ENCODE peak calls at places on chromosome X, in eight cellular contexts. F is type B pancreatic cell, B is progenitor cell of endocrine pancreas, G is glutamatergic neuron, K is WTC11, M is HFFc6, O is fibroblast of lung, W is coronary artery. T is an unnamed sample.

GRCh38 chrX:56505866-56506265 is 57.6 kb upstream of the UBQLN2 start:
- DNase-seq in G (no peak), O (no peak), B (no peak), M (no peak), W (no peak), F (no peak), K (no peak), T (no peak)

GRCh38 chrX:47380268-47380667 is 9.9 kb downstream of the ZNF157 start:
- DNase-seq in O (no peak), F (no peak), M (no peak), G (no peak), B (no peak), W (no peak), K (no peak), T (no peak)

GRCh38 chrX:153861147-153861546 is 24.8 kb downstream of the L1CAM start:
- DNase-seq in M (no peak), O (no peak), F (no peak), G (no peak), W (no peak), K (no peak), B (no peak), T (no peak)

GRCh38 chrX:110277609-110278008 is 40.3 kb downstream of the AMMECR1 start:
- DNase-seq in G (no peak), K (no peak), M (no peak), B (no peak), O (no peak), W (no peak), F (no peak), T (no peak)

GRCh38 chrX:154056739-154057367 is 37.2 kb upstream of the IRAK1 start:
- DNase-seq in F (no peak), B (no peak), M (no peak), W (no peak), K (no peak), O (no peak), G (no peak), T (no peak)

GRCh38 chrX:51459125-51459524 is 37.3 kb downstream of the NUDT11 start:
- DNase-seq in M (peak; percentile 8), W (no peak), B (no peak), G (no peak), F (no peak), K (peak; percentile 19), O (peak; percentile 13), T (no peak)

GRCh38 chrX:25130619-25131018 is 114.9 kb upstream of the ARX start:
- DNase-seq in O (no peak), F (no peak), W (no peak), B (no peak), M (no peak), G (no peak), K (no peak), T (no peak)

GRCh38 chrX:10755477-10756334 is 135.3 kb upstream of the MID1 start:
- DNase-seq in F (no peak), O (peak; percentile 14), B (no peak), G (no peak), W (no peak), K (peak; percentile 31), M (peak; percentile 3), T (no peak)

GRCh38 chrX:43970528-43970927 is 2.7 kb downstream of the NDP start:
- DNase-seq in G (no peak), O (no peak), M (peak; percentile 23), K (no peak), B (no peak), W (no peak), F (no peak), T (no peak)

GRCh38 chrX:135982860-135983259 is 2.4 kb upstream of the SLC9A6 start:
- DNase-seq in G (no peak), B (no peak), M (no peak), W (no peak), O (no peak), F (no peak), K (no peak), T (no peak)

GRCh38 chrX:135985974-135986312 is 708 bp downstream of the SLC9A6 start:
- DNase-seq in G (peak; percentile 19), K (no peak), M (no peak), O (no peak), F (no peak), B (no peak), W (no peak), T (no peak)

GRCh38 chrX:135988245-135988644 is 3.0 kb downstream of the SLC9A6 start:
- DNase-seq in O (no peak), K (no peak), F (no peak), W (no peak), G (no peak), M (no peak), B (no peak), T (no peak)

GRCh38 chrX:135984220-135984619 is 1.0 kb upstream of the SLC9A6 start:
- DNase-seq in K (no peak), M (no peak), W (no peak), O (no peak), G (no peak), F (no peak), B (no peak), T (no peak)

DNA sequence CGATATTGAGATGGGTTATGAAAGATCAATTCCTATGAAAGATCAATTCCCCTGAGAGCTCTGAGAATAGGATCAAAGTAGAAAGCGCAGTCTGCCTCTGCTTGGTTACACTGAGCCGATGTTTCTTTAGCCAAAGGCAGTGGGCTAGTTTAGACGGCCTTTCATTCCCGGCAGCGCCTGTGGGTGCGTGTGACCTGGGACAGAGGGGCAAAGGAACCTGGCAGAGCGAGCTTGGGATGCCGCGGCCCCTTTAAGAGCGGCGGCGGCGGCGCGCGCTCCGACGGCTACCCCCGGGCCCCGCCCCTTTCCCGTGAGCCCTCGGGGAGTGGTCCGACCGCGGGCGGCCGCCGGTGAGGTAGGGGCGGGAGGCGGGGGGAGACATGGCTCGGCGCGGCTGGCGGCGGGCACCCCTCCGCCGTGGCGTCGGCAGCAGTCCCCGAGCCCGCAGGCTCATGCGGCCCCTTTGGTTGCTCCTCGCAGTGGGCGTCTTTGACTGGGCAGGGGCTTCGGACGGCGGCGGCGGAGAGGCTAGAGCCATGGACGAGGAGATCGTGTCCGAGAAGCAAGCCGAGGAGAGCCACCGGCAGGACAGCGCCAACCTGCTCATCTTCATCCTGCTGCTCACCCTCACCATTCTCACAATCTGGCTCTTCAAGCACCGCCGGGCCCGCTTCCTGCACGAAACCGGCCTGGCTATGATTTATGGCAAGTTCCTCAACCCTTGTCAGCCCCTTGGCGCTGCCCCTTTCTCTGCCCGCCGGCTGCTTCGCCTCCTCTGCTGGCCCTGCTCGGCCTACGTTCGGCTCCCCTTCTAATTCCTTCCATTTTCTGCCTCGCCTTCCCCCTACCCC is at the start of gene SLC9A6:
- DNase-seq in O (peak; percentile 37), W (peak; percentile 77), K (peak; percentile 76), G (peak; percentile 79), F (peak; percentile 75), M (peak; percentile 2), B (peak; percentile 41), T (no peak)
- TF ChIP-seq CTCF in O (no peak), W (no peak), K (no peak), G (no peak), F (no peak), M (no peak), B (no peak), T (no peak)

GRCh38 chrX:68193786-68194185 is 239.5 kb downstream of the OPHN1 start:
- DNase-seq in G (no peak), W (no peak), F (no peak), K (no peak), B (no peak), O (no peak), M (no peak), T (no peak)

GRCh38 chrX:68193234-68193633 is 240.1 kb downstream of the OPHN1 start:
- DNase-seq in F (no peak), W (no peak), B (no peak), O (no peak), M (no peak), K (no peak), G (no peak), T (no peak)

GRCh38 chrX:68199062-68199848 is 234.0 kb downstream of the OPHN1 start:
- DNase-seq in G (no peak), M (no peak), B (no peak), W (no peak), F (no peak), K (no peak), O (no peak), T (no peak)

DNA sequence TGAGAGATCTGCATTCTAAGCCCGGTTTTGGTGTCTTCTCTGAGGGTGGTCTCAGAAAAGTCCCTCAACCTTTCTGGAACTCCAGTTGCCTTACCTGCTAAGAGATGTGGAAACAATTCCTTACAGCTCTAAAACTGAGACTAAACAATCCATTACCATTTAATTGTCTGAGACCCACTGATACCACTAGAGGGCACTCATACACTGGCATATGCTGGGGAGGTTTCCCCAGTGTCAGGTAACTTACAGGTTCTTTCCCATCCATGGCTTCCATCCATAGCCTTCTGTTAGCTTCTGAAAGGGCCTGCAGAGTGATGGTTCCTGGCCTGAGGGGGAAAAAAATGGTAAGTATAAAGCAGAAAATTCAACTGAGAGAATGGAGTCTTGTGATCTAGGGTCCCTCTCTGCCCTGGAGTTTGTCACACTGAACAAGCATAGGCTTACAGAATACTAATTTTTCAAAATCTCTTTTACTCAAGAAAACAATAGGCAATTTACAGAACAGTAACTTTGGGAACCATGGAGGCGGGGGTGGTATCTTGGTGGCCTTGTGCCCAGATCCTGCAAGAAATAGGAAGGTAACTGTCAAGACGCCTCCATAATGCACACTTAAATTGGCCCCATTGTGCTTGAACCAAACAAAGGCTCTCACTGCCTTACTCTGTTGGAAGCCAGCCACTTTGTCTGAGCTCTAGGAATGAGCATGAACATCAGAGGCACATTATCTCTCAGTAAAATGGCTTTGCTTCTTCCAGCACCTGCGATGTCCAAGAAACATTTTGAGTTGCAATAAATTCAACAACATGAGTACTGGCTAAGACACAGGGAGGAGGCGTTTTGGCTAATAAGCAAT is 236.1 kb downstream of the OPHN1 start:
- DNase-seq in K (peak; percentile 16), M (peak; percentile 42), B (peak; percentile 11), G (peak; percentile 15), F (no peak), W (no peak), O (peak; percentile 50), T (no peak)
- TF ChIP-seq CTCF in K (peak; percentile 54), M (peak; percentile 83), B (peak; percentile 71), G (peak; percentile 65), F (peak; percentile 82), W (peak; percentile 44), O (peak; percentile 59), T (peak; percentile 74)

DNA sequence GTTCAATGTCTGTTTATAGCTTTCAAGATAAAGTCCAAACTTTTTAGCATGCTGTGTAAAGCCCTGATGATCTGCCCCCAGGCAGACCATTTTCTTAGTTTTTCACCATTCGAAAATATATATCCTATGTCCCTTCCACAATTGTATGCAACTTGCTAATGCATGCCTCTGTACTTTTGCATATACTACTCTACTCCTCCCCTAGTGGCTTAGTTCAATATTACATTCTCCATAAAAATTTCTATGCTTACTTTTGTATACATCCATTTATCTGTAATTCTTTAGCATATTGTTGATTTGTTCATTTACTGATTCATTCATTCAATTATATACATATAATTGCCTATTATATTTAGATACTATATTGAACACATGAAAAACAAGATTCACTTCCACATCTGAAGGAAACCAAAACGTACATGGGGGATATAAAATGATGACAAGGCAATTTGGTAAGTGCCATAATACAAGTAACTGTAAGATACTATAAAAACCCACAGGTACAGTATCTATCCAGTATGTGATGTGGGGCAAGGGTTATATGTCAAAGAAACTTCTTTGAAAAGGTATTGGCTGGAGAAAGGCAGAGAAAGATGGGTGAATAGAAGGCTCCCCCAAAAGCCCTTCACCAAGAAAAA is 902.5 kb downstream of the FAM133A start:
- DNase-seq in F (no peak), M (no peak), K (no peak), G (no peak), O (no peak), W (no peak), B (no peak), T (no peak)
- TF ChIP-seq CTCF in F (peak; percentile 71), M (peak; percentile 19), K (no peak), G (peak; percentile 52), O (no peak), W (no peak), B (peak; percentile 46), T (no peak)

GRCh38 chrX:19907794-19908193 is 20.4 kb upstream of the SH3KBP1 start:
- DNase-seq in F (no peak), K (no peak), W (no peak), B (no peak), G (no peak), M (no peak), O (no peak), T (no peak)
- TF ChIP-seq CTCF in F (no peak), K (no peak), W (no peak), B (no peak), G (no peak), M (no peak), O (no peak), T (no peak)